ENCODE peak calls at places on chromosomes 2 and 18, in seven cellular contexts. H, M, U, P, B, N and K are unnamed samples.

GRCh38 chr18:9181275-9181674 is 44.7 kb downstream of the ANKRD12 start:
- DNase-seq in H (no peak), M (no peak), U (no peak), P (no peak), B (no peak), N (no peak), K (no peak)

GRCh38 chr2:174035981-174036742 is 71.0 kb upstream of the SP3 start:
- DNase-seq in H (no peak), M (peak), U (no peak), P (no peak), B (no peak), N (no peak), K (no peak)

GRCh38 chr2:62660582-62661262 is 44.8 kb upstream of the EHBP1 start:
- DNase-seq in H (peak), M (no peak), U (no peak), P (no peak), B (no peak), N (no peak), K (no peak)

GRCh38 chr2:200044453-200044852 is 89.1 kb downstream of the MAIP1 start:
- DNase-seq in H (no peak), M (no peak), U (no peak), P (no peak), B (no peak), N (no peak), K (no peak)

GRCh38 chr2:113124984-113125855 is 2.2 kb upstream of the IL1RN start:
- DNase-seq in H (no peak), M (peak), U (no peak), P (no peak), B (no peak), N (no peak), K (no peak)

GRCh38 chr2:24492283-24493272 is 1.5 kb downstream of the NCOA1 start:
- DNase-seq in H (no peak), M (peak), U (no peak), P (no peak), B (no peak), N (peak), K (no peak)

GRCh38 chr2:8222979-8223730 is 458.7 kb upstream of the ID2 start:
- DNase-seq in H (no peak), M (no peak), U (no peak), P (no peak), B (no peak), N (no peak), K (no peak)

GRCh38 chr18:3923750-3924149 is 473.8 kb downstream of the TGIF1 start:
- DNase-seq in H (no peak), M (no peak), U (no peak), P (no peak), B (peak), N (no peak), K (no peak)

GRCh38 chr2:216574046-216574445 is 59.2 kb upstream of the IGFBP2 start:
- DNase-seq in H (no peak), M (peak), U (peak), P (no peak), B (no peak), N (no peak), K (no peak)

GRCh38 chr2:122864728-122865127 is 1109.3 kb downstream of the TSN start:
- DNase-seq in H (no peak), M (no peak), U (no peak), P (no peak), B (no peak), N (no peak), K (no peak)

GRCh38 chr2:219035942-219036341 is 5.4 kb downstream of the CFAP65 start:
- DNase-seq in H (no peak), M (no peak), U (no peak), P (no peak), B (no peak), N (no peak), K (no peak)

GRCh38 chr2:235170016-235170415 is 218.2 kb downstream of the SH3BP4 start:
- DNase-seq in H (peak), M (no peak), U (no peak), P (no peak), B (peak), N (no peak), K (no peak)

GRCh38 chr2:162072181-162072702 is 1.8 kb downstream of the DPP4 start:
- DNase-seq in H (no peak), M (no peak), U (no peak), P (no peak), B (no peak), N (no peak), K (no peak)

GRCh38 chr2:173354073-173354600 is 535 bp upstream of the CDCA7 start:
- DNase-seq in H (no peak), M (peak), U (peak), P (no peak), B (peak), N (no peak), K (no peak)

GRCh38 chr2:96536445-96537065 is at the start of gene ARID5A:
- DNase-seq in H (peak), M (peak), U (peak), P (peak), B (peak), N (peak), K (peak)
- TF ChIP-seq CTCF in H (peak), M (no peak), U (no peak), P (peak), B (no peak), N (no peak), K (no peak)

DNA sequence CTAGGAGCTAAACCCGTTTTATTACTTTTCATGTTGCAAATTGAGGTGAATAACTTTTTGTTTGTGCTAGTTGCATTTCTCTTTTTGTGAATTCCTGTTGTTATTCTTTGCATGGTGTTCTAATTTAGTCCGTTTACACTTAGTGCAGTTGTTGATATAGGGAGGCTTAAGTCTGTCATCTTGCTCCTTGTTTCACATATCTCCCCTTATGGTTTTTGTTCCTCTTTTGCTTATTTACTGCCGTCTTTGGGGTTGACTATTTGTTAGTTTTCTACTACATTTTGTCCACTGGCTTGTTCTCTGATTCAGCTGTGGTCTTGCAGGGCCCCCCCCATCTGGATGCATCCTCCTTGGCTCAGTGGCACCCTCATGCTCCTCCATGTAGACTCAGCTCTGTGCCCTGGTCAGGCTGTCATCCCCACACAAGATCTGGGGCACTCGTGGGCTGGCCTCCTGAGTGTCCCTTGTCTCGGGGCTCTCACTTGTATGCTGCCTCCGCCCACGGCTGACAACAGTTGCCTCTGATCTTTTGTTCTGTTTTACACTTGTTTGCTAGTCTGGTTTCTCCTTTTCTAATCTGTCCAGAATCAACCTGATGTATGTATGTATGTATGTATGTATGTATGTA is 42.9 kb upstream of the ASB1 start:
- DNase-seq in H (no peak), M (no peak), U (no peak), P (no peak), B (no peak), N (no peak), K (no peak)
- TF ChIP-seq CTCF in H (no peak), M (no peak), U (no peak), P (no peak), B (no peak), N (no peak), K (no peak)

GRCh38 chr2:240604291-240604938 is 17.9 kb downstream of the CAPN10 start:
- DNase-seq in H (peak), M (peak), U (peak), P (no peak), B (peak), N (peak), K (no peak)
- TF ChIP-seq CTCF in H (peak), M (peak), U (peak), P (no peak), B (peak), N (peak), K (no peak)

GRCh38 chr2:238267341-238267710 is 21.1 kb downstream of the PER2 start:
- DNase-seq in H (no peak), M (no peak), U (no peak), P (no peak), B (no peak), N (no peak), K (no peak)

GRCh38 chr2:238270606-238271005 is 17.8 kb downstream of the PER2 start:
- DNase-seq in H (no peak), M (no peak), U (peak), P (no peak), B (no peak), N (no peak), K (no peak)

GRCh38 chr2:238265605-238266004 is 22.8 kb downstream of the PER2 start:
- DNase-seq in H (no peak), M (no peak), U (no peak), P (no peak), B (no peak), N (no peak), K (no peak)

GRCh38 chr2:238269741-238270140 is 18.7 kb downstream of the PER2 start:
- DNase-seq in H (no peak), M (no peak), U (no peak), P (no peak), B (no peak), N (no peak), K (no peak)

DNA sequence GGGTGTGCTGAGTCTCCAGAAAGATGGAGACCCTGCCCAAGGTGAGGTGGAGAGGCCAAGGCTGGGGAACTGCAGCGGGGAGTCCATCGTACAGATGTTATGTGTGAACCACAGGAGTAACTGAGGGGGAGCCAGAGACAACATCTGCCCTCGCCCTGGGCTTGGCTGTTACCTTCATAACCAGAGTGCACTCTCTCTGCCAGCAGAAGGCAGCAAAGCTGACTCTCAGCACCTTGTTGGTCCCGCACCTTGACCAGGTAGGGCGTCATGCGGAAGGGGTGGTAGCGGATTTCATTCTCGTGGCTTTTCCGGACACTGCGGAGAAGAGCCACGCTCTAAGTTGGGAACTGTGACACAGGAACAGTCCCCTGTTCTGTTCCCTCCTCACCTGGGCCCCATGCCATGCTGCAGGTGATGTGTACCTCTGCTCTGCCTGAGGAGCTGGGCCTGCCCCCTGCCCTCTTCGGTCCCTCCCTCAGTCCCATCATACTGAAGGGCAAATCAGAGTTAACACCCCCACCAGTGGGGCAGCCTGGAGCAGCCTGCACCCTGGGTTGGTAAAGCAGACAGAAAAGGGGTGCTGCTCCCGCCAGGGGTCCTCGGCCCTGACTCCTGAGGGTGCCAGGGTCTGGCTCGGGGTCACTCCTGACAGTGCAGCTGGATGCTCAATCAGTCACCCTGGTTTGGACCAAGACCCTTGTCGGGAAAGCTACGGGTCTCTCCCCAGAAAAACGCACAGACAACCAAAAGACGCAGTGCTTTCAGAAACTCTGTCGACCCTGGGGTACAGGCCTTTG is 20.3 kb downstream of the PER2 start:
- DNase-seq in H (no peak), M (no peak), U (no peak), P (no peak), B (no peak), N (no peak), K (no peak)
- TF ChIP-seq CTCF in H (no peak), M (no peak), U (no peak), P (no peak), B (no peak), N (no peak), K (no peak)